ENCODE peak calls at places on chromosome 5, in seven cellular contexts. One of them, this sample, is unnamed.

GRCh38 chr5:153551537-153552079 is 61.1 kb downstream of the GRIA1 start:
- DNase-seq in left lung: no peak
- DNase-seq in Karpas-422: no peak
- DNase-seq in cardiac muscle cell: no peak
- DNase-seq in uterus: no peak
- DNase-seq in stomach: no peak
- DNase-seq in heart left ventricle: no peak
- DNase-seq in this sample: no peak

GRCh38 chr5:53128481-53128880 is 18.9 kb upstream of the MOCS2 start:
- DNase-seq in left lung: no peak
- DNase-seq in Karpas-422: no peak
- DNase-seq in cardiac muscle cell: no peak
- DNase-seq in uterus: no peak
- DNase-seq in stomach: no peak
- DNase-seq in heart left ventricle: no peak
- DNase-seq in this sample: no peak

GRCh38 chr5:7269591-7270274 is 126.2 kb upstream of the ADCY2 start:
- DNase-seq in left lung: no peak
- DNase-seq in Karpas-422: no peak
- DNase-seq in cardiac muscle cell: no peak
- DNase-seq in uterus: no peak
- DNase-seq in stomach: no peak
- DNase-seq in heart left ventricle: no peak
- DNase-seq in this sample: no peak

GRCh38 chr5:39891376-39891775 is 466.6 kb upstream of the DAB2 start:
- DNase-seq in left lung: no peak
- DNase-seq in Karpas-422: no peak
- DNase-seq in cardiac muscle cell: no peak
- DNase-seq in uterus: no peak
- DNase-seq in stomach: no peak
- DNase-seq in heart left ventricle: no peak
- DNase-seq in this sample: no peak

GRCh38 chr5:56323505-56323904 is 90.4 kb upstream of the ANKRD55 start:
- DNase-seq in left lung: no peak
- DNase-seq in Karpas-422: no peak
- DNase-seq in cardiac muscle cell: peak
- DNase-seq in uterus: no peak
- DNase-seq in stomach: no peak
- DNase-seq in heart left ventricle: no peak
- DNase-seq in this sample: no peak

GRCh38 chr5:68171101-68171558 is 44.4 kb upstream of the PIK3R1 start:
- DNase-seq in left lung: no peak
- DNase-seq in Karpas-422: no peak
- DNase-seq in cardiac muscle cell: no peak
- DNase-seq in uterus: peak
- DNase-seq in stomach: peak
- DNase-seq in heart left ventricle: peak
- DNase-seq in this sample: peak

GRCh38 chr5:17238521-17239041 is 21.1 kb downstream of the BASP1 start:
- DNase-seq in left lung: no peak
- DNase-seq in Karpas-422: no peak
- DNase-seq in cardiac muscle cell: no peak
- DNase-seq in uterus: no peak
- DNase-seq in stomach: no peak
- DNase-seq in heart left ventricle: no peak
- DNase-seq in this sample: no peak

GRCh38 chr5:170115925-170116324 is 10.2 kb downstream of the FOXI1 start:
- DNase-seq in left lung: no peak
- DNase-seq in Karpas-422: no peak
- DNase-seq in cardiac muscle cell: no peak
- DNase-seq in uterus: no peak
- DNase-seq in stomach: no peak
- DNase-seq in heart left ventricle: no peak
- DNase-seq in this sample: peak

GRCh38 chr5:174844971-174845370 is 120.6 kb downstream of the MSX2 start:
- DNase-seq in left lung: no peak
- DNase-seq in Karpas-422: no peak
- DNase-seq in cardiac muscle cell: no peak
- DNase-seq in uterus: peak
- DNase-seq in stomach: no peak
- DNase-seq in heart left ventricle: peak
- DNase-seq in this sample: no peak

GRCh38 chr5:128227984-128228383 is 144.4 kb downstream of the SLC12A2 start:
- DNase-seq in left lung: no peak
- DNase-seq in Karpas-422: no peak
- DNase-seq in cardiac muscle cell: no peak
- DNase-seq in uterus: peak
- DNase-seq in stomach: no peak
- DNase-seq in heart left ventricle: no peak
- DNase-seq in this sample: no peak

GRCh38 chr5:31853398-31854135 is 214.6 kb downstream of the PDZD2 start:
- DNase-seq in left lung: peak
- DNase-seq in Karpas-422: no peak
- DNase-seq in cardiac muscle cell: no peak
- DNase-seq in uterus: no peak
- DNase-seq in stomach: peak
- DNase-seq in heart left ventricle: no peak
- DNase-seq in this sample: no peak

GRCh38 chr5:124963236-124963929 is 216.9 kb upstream of the ZNF608 start:
- DNase-seq in left lung: no peak
- DNase-seq in Karpas-422: no peak
- DNase-seq in cardiac muscle cell: peak
- DNase-seq in uterus: no peak
- DNase-seq in stomach: no peak
- DNase-seq in heart left ventricle: no peak
- DNase-seq in this sample: no peak

GRCh38 chr5:13990896-13991295 is 46.4 kb upstream of the DNAH5 start:
- DNase-seq in left lung: no peak
- DNase-seq in Karpas-422: no peak
- DNase-seq in cardiac muscle cell: no peak
- DNase-seq in uterus: no peak
- DNase-seq in stomach: no peak
- DNase-seq in heart left ventricle: no peak
- DNase-seq in this sample: no peak

GRCh38 chr5:13994606-13995336 is 50.3 kb upstream of the DNAH5 start:
- DNase-seq in left lung: no peak
- DNase-seq in Karpas-422: peak
- DNase-seq in cardiac muscle cell: no peak
- DNase-seq in uterus: no peak
- DNase-seq in stomach: no peak
- DNase-seq in heart left ventricle: no peak
- DNase-seq in this sample: no peak

GRCh38 chr5:13992795-13993194 is 48.3 kb upstream of the DNAH5 start:
- DNase-seq in left lung: no peak
- DNase-seq in Karpas-422: no peak
- DNase-seq in cardiac muscle cell: no peak
- DNase-seq in uterus: no peak
- DNase-seq in stomach: no peak
- DNase-seq in heart left ventricle: no peak
- DNase-seq in this sample: no peak

GRCh38 chr5:13991365-13991764 is 46.9 kb upstream of the DNAH5 start:
- DNase-seq in left lung: no peak
- DNase-seq in Karpas-422: no peak
- DNase-seq in cardiac muscle cell: no peak
- DNase-seq in uterus: no peak
- DNase-seq in stomach: no peak
- DNase-seq in heart left ventricle: no peak
- DNase-seq in this sample: no peak

GRCh38 chr5:13993926-13994325 is 49.4 kb upstream of the DNAH5 start:
- DNase-seq in left lung: no peak
- DNase-seq in Karpas-422: no peak
- DNase-seq in cardiac muscle cell: no peak
- DNase-seq in uterus: no peak
- DNase-seq in stomach: no peak
- DNase-seq in heart left ventricle: no peak
- DNase-seq in this sample: no peak
- H3K27ac ChIP-seq in left lung: no peak
- H3K27ac ChIP-seq in Karpas-422: no peak
- H3K27ac ChIP-seq in cardiac muscle cell: no peak
- H3K27ac ChIP-seq in uterus: no peak
- H3K27ac ChIP-seq in stomach: no peak
- H3K27ac ChIP-seq in heart left ventricle: no peak
- H3K27ac ChIP-seq in this sample: no peak

GRCh38 chr5:34570143-34570542 is 86.0 kb upstream of the RAI14 start:
- DNase-seq in left lung: no peak
- DNase-seq in Karpas-422: no peak
- DNase-seq in cardiac muscle cell: no peak
- DNase-seq in uterus: no peak
- DNase-seq in stomach: no peak
- DNase-seq in heart left ventricle: no peak
- DNase-seq in this sample: no peak

GRCh38 chr5:34574976-34575467 is 81.1 kb upstream of the RAI14 start:
- DNase-seq in left lung: no peak
- DNase-seq in Karpas-422: no peak
- DNase-seq in cardiac muscle cell: no peak
- DNase-seq in uterus: no peak
- DNase-seq in stomach: no peak
- DNase-seq in heart left ventricle: no peak
- DNase-seq in this sample: no peak

GRCh38 chr5:34571380-34572041 is 84.6 kb upstream of the RAI14 start:
- DNase-seq in left lung: no peak
- DNase-seq in Karpas-422: no peak
- DNase-seq in cardiac muscle cell: no peak
- DNase-seq in uterus: no peak
- DNase-seq in stomach: no peak
- DNase-seq in heart left ventricle: no peak
- DNase-seq in this sample: no peak

GRCh38 chr5:34576849-34577248 is 79.3 kb upstream of the RAI14 start:
- DNase-seq in left lung: no peak
- DNase-seq in Karpas-422: no peak
- DNase-seq in cardiac muscle cell: no peak
- DNase-seq in uterus: no peak
- DNase-seq in stomach: no peak
- DNase-seq in heart left ventricle: no peak
- DNase-seq in this sample: no peak

GRCh38 chr5:34570721-34571379 is 85.3 kb upstream of the RAI14 start:
- DNase-seq in left lung: no peak
- DNase-seq in Karpas-422: no peak
- DNase-seq in cardiac muscle cell: no peak
- DNase-seq in uterus: no peak
- DNase-seq in stomach: no peak
- DNase-seq in heart left ventricle: no peak
- DNase-seq in this sample: no peak
- H3K27ac ChIP-seq in left lung: peak
- H3K27ac ChIP-seq in Karpas-422: no peak
- H3K27ac ChIP-seq in cardiac muscle cell: no peak
- H3K27ac ChIP-seq in uterus: peak
- H3K27ac ChIP-seq in stomach: peak
- H3K27ac ChIP-seq in heart left ventricle: no peak
- H3K27ac ChIP-seq in this sample: no peak

GRCh38 chr5:60161340-60161934 is 267.9 kb upstream of the PDE4D start:
- DNase-seq in left lung: no peak
- DNase-seq in Karpas-422: peak
- DNase-seq in cardiac muscle cell: peak
- DNase-seq in uterus: no peak
- DNase-seq in stomach: no peak
- DNase-seq in heart left ventricle: no peak
- DNase-seq in this sample: no peak

DNA sequence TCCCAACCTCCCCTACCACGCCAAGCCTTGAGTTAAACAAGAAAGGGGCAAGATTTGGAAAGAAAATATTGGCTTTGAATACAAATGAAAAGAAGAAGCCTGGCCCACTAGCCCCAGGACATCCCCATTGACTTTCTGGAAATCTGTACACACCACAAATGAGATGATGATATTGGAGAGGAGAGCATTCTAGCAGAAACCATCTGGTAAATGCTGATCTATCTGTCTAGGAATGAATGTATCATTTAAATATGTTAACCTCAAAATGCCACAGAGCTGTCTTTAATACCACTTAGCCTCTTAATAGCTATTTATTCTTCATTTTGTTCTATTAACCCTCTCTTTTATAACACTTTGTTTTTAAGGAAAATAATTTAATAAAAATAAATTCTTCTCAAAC is 270.2 kb upstream of the PDE4D start:
- DNase-seq in left lung: no peak
- DNase-seq in Karpas-422: no peak
- DNase-seq in cardiac muscle cell: no peak
- DNase-seq in uterus: no peak
- DNase-seq in stomach: no peak
- DNase-seq in heart left ventricle: no peak
- DNase-seq in this sample: no peak
- H3K27ac ChIP-seq in left lung: no peak
- H3K27ac ChIP-seq in Karpas-422: no peak
- H3K27ac ChIP-seq in cardiac muscle cell: no peak
- H3K27ac ChIP-seq in uterus: no peak
- H3K27ac ChIP-seq in stomach: no peak
- H3K27ac ChIP-seq in heart left ventricle: no peak
- H3K27ac ChIP-seq in this sample: no peak

GRCh38 chr5:115844321-115844817 is 2.6 kb downstream of the AP3S1 start:
- DNase-seq in left lung: no peak
- DNase-seq in Karpas-422: peak
- DNase-seq in cardiac muscle cell: no peak
- DNase-seq in uterus: no peak
- DNase-seq in stomach: no peak
- DNase-seq in heart left ventricle: no peak
- DNase-seq in this sample: no peak
- H3K27ac ChIP-seq in left lung: no peak
- H3K27ac ChIP-seq in Karpas-422: peak
- H3K27ac ChIP-seq in cardiac muscle cell: no peak
- H3K27ac ChIP-seq in uterus: no peak
- H3K27ac ChIP-seq in stomach: no peak
- H3K27ac ChIP-seq in heart left ventricle: peak
- H3K27ac ChIP-seq in this sample: peak